ENCODE peak calls at places on chromosomes 13 and 19, in ten cellular contexts. M, I, V, P, E, T, X, G, R and S are unnamed samples.

GRCh38 chr13:45092668-45093067 is 27.6 kb upstream of the GTF2F2 start:
- DNase-seq in M (no peak), I (no peak), V (no peak), P (no peak), E (no peak), T (no peak), X (no peak), G (no peak), R (no peak), S (no peak)

GRCh38 chr13:114053026-114053425 is 79.2 kb upstream of the C13orf46 start:
- DNase-seq in M (no peak), I (no peak), V (no peak), P (no peak), E (peak), T (no peak), X (no peak), G (peak), R (no peak), S (no peak)

GRCh38 chr19:3344608-3345598 is 21.5 kb upstream of the NFIC start:
- DNase-seq in M (no peak), I (no peak), V (no peak), P (no peak), E (peak), T (no peak), X (no peak), G (no peak), R (no peak), S (no peak)

GRCh38 chr19:38009650-38010229 is 102.7 kb downstream of the SIPA1L3 start:
- DNase-seq in M (no peak), I (no peak), V (no peak), P (no peak), E (no peak), T (no peak), X (no peak), G (no peak), R (no peak), S (no peak)

GRCh38 chr19:30693179-30693578 is 321.0 kb downstream of the ZNF536 start:
- DNase-seq in M (no peak), I (no peak), V (no peak), P (no peak), E (no peak), T (no peak), X (no peak), G (no peak), R (no peak), S (no peak)

GRCh38 chr19:48061401-48062344 is 17.8 kb upstream of the CABP5 start:
- DNase-seq in M (no peak), I (no peak), V (no peak), P (no peak), E (no peak), T (no peak), X (no peak), G (no peak), R (no peak), S (no peak)

GRCh38 chr19:3319643-3320353 is 46.6 kb upstream of the NFIC start:
- DNase-seq in M (no peak), I (no peak), V (no peak), P (no peak), E (peak), T (no peak), X (no peak), G (no peak), R (no peak), S (no peak)

GRCh38 chr13:46553886-46554855 is 1.2 kb downstream of the LRCH1 start:
- DNase-seq in M (peak), I (peak), V (no peak), P (peak), E (peak), T (peak), X (peak), G (peak), R (peak), S (peak)

GRCh38 chr13:92224052-92224821 is 825.8 kb downstream of the GPC5 start:
- DNase-seq in M (no peak), I (no peak), V (peak), P (no peak), E (peak), T (no peak), X (no peak), G (no peak), R (no peak), S (no peak)

GRCh38 chr13:105291987-105292386 is 1243.5 kb downstream of the EFNB2 start:
- DNase-seq in M (no peak), I (no peak), V (no peak), P (no peak), E (no peak), T (no peak), X (peak), G (no peak), R (no peak), S (no peak)

GRCh38 chr19:18637644-18638630 is 1.1 kb downstream of the KLHL26 start:
- DNase-seq in M (no peak), I (peak), V (no peak), P (peak), E (no peak), T (no peak), X (no peak), G (no peak), R (no peak), S (peak)

GRCh38 chr19:41928221-41928683 is at the start of gene ERFL:
- DNase-seq in M (no peak), I (no peak), V (no peak), P (no peak), E (peak), T (no peak), X (no peak), G (no peak), R (peak), S (peak)

GRCh38 chr13:101035119-101035620 is 360.6 kb upstream of the TMTC4 start:
- DNase-seq in M (no peak), I (no peak), V (no peak), P (no peak), E (no peak), T (no peak), X (no peak), G (no peak), R (no peak), S (no peak)

GRCh38 chr13:22837980-22838615 is 342.7 kb upstream of the SGCG start:
- DNase-seq in M (no peak), I (no peak), V (no peak), P (no peak), E (peak), T (no peak), X (peak), G (no peak), R (no peak), S (no peak)

GRCh38 chr13:59982631-59983382 is 180.9 kb downstream of the DIAPH3 start:
- DNase-seq in M (no peak), I (no peak), V (no peak), P (no peak), E (no peak), T (no peak), X (no peak), G (no peak), R (no peak), S (no peak)

GRCh38 chr19:15769586-15769985 is 17.9 kb upstream of the OR10H5 start:
- DNase-seq in M (no peak), I (no peak), V (no peak), P (no peak), E (no peak), T (no peak), X (no peak), G (no peak), R (no peak), S (no peak)

GRCh38 chr13:85412448-85412847 is 386.8 kb downstream of the SLITRK6 start:
- DNase-seq in M (no peak), I (no peak), V (no peak), P (no peak), E (no peak), T (no peak), X (no peak), G (no peak), R (no peak), S (no peak)

GRCh38 chr19:19653597-19654147 is 9.8 kb downstream of the ATP13A1 start:
- DNase-seq in M (no peak), I (no peak), V (no peak), P (no peak), E (peak), T (no peak), X (no peak), G (no peak), R (no peak), S (no peak)

GRCh38 chr19:4014541-4015491 is 7.3 kb downstream of the PIAS4 start:
- DNase-seq in M (no peak), I (no peak), V (no peak), P (no peak), E (peak), T (peak), X (no peak), G (no peak), R (peak), S (no peak)

GRCh38 chr13:85500716-85501256 is 298.4 kb downstream of the SLITRK6 start:
- DNase-seq in M (no peak), I (no peak), V (no peak), P (no peak), E (no peak), T (no peak), X (no peak), G (no peak), R (no peak), S (no peak)

GRCh38 chr19:1154731-1155351 is 19.2 kb downstream of the SBNO2 start:
- DNase-seq in M (no peak), I (peak), V (no peak), P (peak), E (peak), T (no peak), X (no peak), G (peak), R (no peak), S (peak)

GRCh38 chr13:45416521-45417125 is 1.6 kb downstream of the SLC25A30 start:
- DNase-seq in M (no peak), I (no peak), V (no peak), P (no peak), E (no peak), T (no peak), X (no peak), G (no peak), R (no peak), S (peak)

GRCh38 chr13:76503756-76504155 is 382.4 kb downstream of the KCTD12 start:
- DNase-seq in M (no peak), I (no peak), V (no peak), P (no peak), E (no peak), T (no peak), X (no peak), G (no peak), R (no peak), S (no peak)

GRCh38 chr13:111913790-111914189 is 153.2 kb upstream of the SOX1 start:
- DNase-seq in M (peak), I (no peak), V (no peak), P (no peak), E (no peak), T (no peak), X (no peak), G (no peak), R (no peak), S (no peak)

GRCh38 chr13:48194392-48194754 is 38.6 kb upstream of the ITM2B start:
- DNase-seq in M (no peak), I (no peak), V (no peak), P (no peak), E (no peak), T (no peak), X (peak), G (no peak), R (no peak), S (no peak)

GRCh38 chr13:36369268-36370107 is 23.3 kb upstream of the SPART start:
- DNase-seq in M (no peak), I (no peak), V (no peak), P (no peak), E (peak), T (no peak), X (peak), G (no peak), R (no peak), S (no peak)

GRCh38 chr13:91467236-91467635 is 68.8 kb downstream of the GPC5 start:
- DNase-seq in M (no peak), I (no peak), V (no peak), P (no peak), E (no peak), T (no peak), X (no peak), G (no peak), R (no peak), S (no peak)